ENCODE peak calls at places on chromosomes 11 and 22, in five cellular contexts. U, P, M, G and C are unnamed samples.

GRCh38 chr22:43516996-43517635 is 105.3 kb downstream of the MPPED1 start:
- DNase-seq in M (no peak), G (no peak), P (no peak), U (no peak), C (no peak)

GRCh38 chr11:108497317-108498045 is 703 bp downstream of the POGLUT3 start:
- DNase-seq in U (peak), G (peak), M (peak), P (peak), C (peak)

GRCh38 chr11:45846174-45846675 is 1.1 kb upstream of the CRY2 start:
- DNase-seq in G (no peak), M (no peak), P (no peak), U (no peak), C (no peak)

GRCh38 chr22:24810043-24810749 is 4.2 kb downstream of the SGSM1 start:
- DNase-seq in P (no peak), M (no peak), U (no peak), G (peak), C (no peak)

GRCh38 chr11:134515081-134515960 is 103.3 kb upstream of the B3GAT1 start:
- DNase-seq in U (no peak), G (no peak), M (no peak), P (no peak), C (no peak)

GRCh38 chr11:45106440-45106839 is 40.0 kb upstream of the PRDM11 start:
- DNase-seq in G (no peak), P (no peak), U (no peak), M (peak), C (no peak)

GRCh38 chr11:65786008-65786785 is 666 bp upstream of the OVOL1 start:
- DNase-seq in U (no peak), M (no peak), G (no peak), P (no peak), C (no peak)

GRCh38 chr22:27581688-27582087 is 219.9 kb downstream of the MN1 start:
- DNase-seq in P (no peak), U (no peak), M (no peak), G (no peak), C (no peak)

GRCh38 chr11:3196161-3197043 is 22.2 kb downstream of the MRGPRG start:
- DNase-seq in U (no peak), P (no peak), M (peak), G (peak), C (no peak)

GRCh38 chr22:23539135-23539838 is 40.8 kb downstream of the IGLL1 start:
- DNase-seq in G (peak), U (no peak), P (peak), M (no peak), C (peak)

GRCh38 chr11:36056160-36056751 is 112.4 kb downstream of the LDLRAD3 start:
- DNase-seq in M (no peak), U (no peak), P (peak), G (no peak), C (no peak)

GRCh38 chr22:32850591-32851517 is 49.3 kb downstream of the TIMP3 start:
- DNase-seq in P (no peak), M (no peak), U (no peak), G (no peak), C (no peak)

GRCh38 chr22:22061085-22062077 is 78.8 kb upstream of the TOP3B start:
- DNase-seq in P (peak), M (no peak), G (no peak), U (no peak), C (peak)

GRCh38 chr22:37053310-37054077 is 2.0 kb downstream of the KCTD17 start:
- DNase-seq in M (peak), P (no peak), U (no peak), G (no peak), C (no peak)

GRCh38 chr11:116162541-116163230 is 610.1 kb downstream of the BUD13 start:
- DNase-seq in M (peak), G (no peak), U (no peak), P (no peak), C (no peak)

GRCh38 chr11:68375337-68375736 is 62.9 kb downstream of the LRP5 start:
- DNase-seq in P (no peak), M (no peak), U (no peak), G (no peak), C (no peak)

GRCh38 chr11:12963051-12963450 is 46.1 kb upstream of the RASSF10 start:
- DNase-seq in G (no peak), P (no peak), U (no peak), M (no peak), C (no peak)

GRCh38 chr22:44049369-44050231 is 25.5 kb downstream of the PARVB start:
- DNase-seq in P (no peak), G (no peak), U (no peak), M (no peak), C (no peak)

GRCh38 chr11:128328955-128329551 is 258.3 kb downstream of the ETS1 start:
- DNase-seq in P (no peak), G (no peak), M (no peak), U (no peak), C (no peak)

GRCh38 chr11:109641549-109641948 is 219.6 kb downstream of the C11orf87 start:
- DNase-seq in U (no peak), M (no peak), P (peak), G (peak), C (peak)

GRCh38 chr11:94089356-94089755 is 39.3 kb upstream of the PANX1 start:
- DNase-seq in G (no peak), U (no peak), M (no peak), P (no peak), C (no peak)

GRCh38 chr11:119550330-119550729 is 127.4 kb upstream of the THY1 start:
- DNase-seq in G (no peak), U (no peak), M (no peak), P (no peak), C (no peak)

GRCh38 chr22:50505776-50506610 is 1.5 kb downstream of the LMF2 start:
- DNase-seq in U (no peak), P (no peak), M (peak), G (no peak), C (no peak)

GRCh38 chr22:37472418-37473006 is 13.7 kb downstream of the MFNG start:
- DNase-seq in P (no peak), M (no peak), G (peak), U (no peak), C (no peak)

GRCh38 chr11:63767415-63768231 is 952 bp downstream of the ZFTA start:
- DNase-seq in P (peak), U (peak), G (peak), M (no peak), C (peak)